ENCODE peak calls at places on chromosome 15, in four cellular contexts. V is H1, C is HepG2, U is GM12878. P is an unnamed sample.

GRCh38 chr15:93466380-93466779 is 377.4 kb upstream of the RGMA start:
- DNase-seq in V (no peak), C (no peak), U (no peak), P (no peak)

GRCh38 chr15:41607033-41607432 is 48.0 kb downstream of the TYRO3 start:
- DNase-seq in V (no peak), C (no peak), U (no peak), P (no peak)

GRCh38 chr15:37885651-37886050 is 48.8 kb upstream of the TMCO5A start:
- DNase-seq in V (no peak), C (no peak), U (no peak), P (no peak)

GRCh38 chr15:42736178-42736792 is 643 bp downstream of the CDAN1 start:
- DNase-seq in V (no peak), C (no peak), U (no peak), P (peak; percentile 64)

GRCh38 chr15:41603941-41604660 is 45.1 kb downstream of the TYRO3 start:
- DNase-seq in V (peak; percentile 82), C (peak; percentile 63), U (no peak), P (peak; percentile 63)

GRCh38 chr15:48887144-48887543 is 9.2 kb downstream of the EID1 start:
- DNase-seq in V (no peak), C (no peak), U (no peak), P (no peak)

GRCh38 chr15:62287066-62287857 is 122.2 kb upstream of the C2CD4B start:
- DNase-seq in V (no peak), C (no peak), U (no peak), P (no peak)

GRCh38 chr15:42155546-42156265 is 730 bp downstream of the PLA2G4F start:
- DNase-seq in V (no peak), C (no peak), U (no peak), P (peak; percentile 55)

GRCh38 chr15:45402955-45403892 is 24.9 kb upstream of the GATM start:
- DNase-seq in V (peak; percentile 56), C (no peak), U (no peak), P (peak; percentile 59)

GRCh38 chr15:63610209-63610841 is 13.1 kb downstream of the FBXL22 start:
- DNase-seq in V (peak; percentile 70), C (peak; percentile 77), U (peak; percentile 61), P (peak; percentile 84)

GRCh38 chr15:96344706-96345559 is 14.4 kb downstream of the NR2F2 start:
- DNase-seq in V (peak; percentile 62), C (no peak), U (no peak), P (no peak)

GRCh38 chr15:71634820-71635219 is 175.5 kb upstream of the NR2E3 start:
- DNase-seq in V (no peak), C (no peak), U (no peak), P (no peak)

GRCh38 chr15:100308222-100309007 is 33.4 kb downstream of the ADAMTS17 start:
- DNase-seq in V (no peak), C (no peak), U (no peak), P (no peak)

GRCh38 chr15:42156266-42156922 is at the start of gene PLA2G4F:
- DNase-seq in V (no peak), C (no peak), U (no peak), P (no peak)

GRCh38 chr15:91694131-91694828 is 159.2 kb upstream of the SLCO3A1 start:
- DNase-seq in V (no peak), C (no peak), U (no peak), P (no peak)

GRCh38 chr15:33730815-33731214 is 237.5 kb upstream of the CHRM5 start:
- DNase-seq in V (no peak), C (no peak), U (no peak), P (no peak)

GRCh38 chr15:31476866-31477265 is 150.2 kb downstream of the KLF13 start:
- DNase-seq in V (no peak), C (no peak), U (no peak), P (no peak)

GRCh38 chr15:92167413-92167950 is 226.2 kb upstream of the ST8SIA2 start:
- DNase-seq in V (no peak), C (peak; percentile 47), U (no peak), P (no peak)

GRCh38 chr15:81018197-81018596 is 17.5 kb downstream of the TLNRD1 start:
- DNase-seq in V (no peak), C (no peak), U (no peak), P (no peak)

GRCh38 chr15:64883997-64884511 is 27.6 kb upstream of the ANKDD1A start:
- DNase-seq in V (no peak), C (no peak), U (peak; percentile 79), P (no peak)

GRCh38 chr15:44159492-44159891 is 35.6 kb downstream of the FRMD5 start:
- DNase-seq in V (no peak), C (no peak), U (no peak), P (no peak)

DNA sequence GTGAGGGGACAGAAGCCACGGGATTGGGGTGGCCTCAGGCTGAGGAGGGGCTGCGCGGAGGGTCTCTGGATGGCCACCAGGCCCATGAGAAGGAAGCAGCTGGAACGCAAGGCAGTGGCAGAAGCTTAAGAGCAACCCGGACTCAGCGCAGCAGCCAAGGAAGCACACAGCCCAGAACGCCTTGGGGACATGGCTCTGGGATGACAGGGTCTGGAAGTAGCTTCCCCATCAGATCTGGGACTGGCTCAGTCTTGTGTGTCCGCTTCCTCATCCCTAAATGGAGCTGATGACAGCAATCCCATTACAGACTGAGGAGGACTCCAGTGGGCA is 30.5 kb downstream of the KLHL25 start:
- DNase-seq in V (no peak), C (no peak), U (no peak), P (no peak)
- H4K20me1 ChIP-seq in V (peaks cover 21% of the 10 kb centered on the region), C (no peaks in the 10 kb centered on the region), U (no peaks in the 10 kb centered on the region), P (no peaks in the 10 kb centered on the region)

GRCh38 chr15:60125334-60125733 is 121.2 kb downstream of the FOXB1 start:
- DNase-seq in V (no peak), C (no peak), U (no peak), P (no peak)
- TF ChIP-seq CBX5 in V (no peak), C (no peak), U (no peak), P (no peak)

GRCh38 chr15:53536479-53537120 is 222.9 kb downstream of the WDR72 start:
- DNase-seq in V (no peak), C (peak; percentile 4), U (no peak), P (no peak)

GRCh38 chr15:53534105-53534839 is 225.2 kb downstream of the WDR72 start:
- DNase-seq in V (no peak), C (no peak), U (no peak), P (no peak)

GRCh38 chr15:53535886-53536285 is 223.6 kb downstream of the WDR72 start:
- DNase-seq in V (no peak), C (no peak), U (no peak), P (no peak)

GRCh38 chr15:53539878-53540277 is 219.6 kb downstream of the WDR72 start:
- DNase-seq in V (no peak), C (no peak), U (no peak), P (no peak)
- H4K20me1 ChIP-seq in V (no peaks in the 10 kb centered on the region), C (no peaks in the 10 kb centered on the region), U (no peaks in the 10 kb centered on the region), P (no peaks in the 10 kb centered on the region)

GRCh38 chr15:74193305-74193718 is 9.3 kb downstream of the STRA6 start:
- DNase-seq in V (no peak), C (no peak), U (peak; percentile 37), P (no peak)
- TF ChIP-seq CBX5 in V (no peak), C (no peak), U (no peak), P (no peak)

DNA sequence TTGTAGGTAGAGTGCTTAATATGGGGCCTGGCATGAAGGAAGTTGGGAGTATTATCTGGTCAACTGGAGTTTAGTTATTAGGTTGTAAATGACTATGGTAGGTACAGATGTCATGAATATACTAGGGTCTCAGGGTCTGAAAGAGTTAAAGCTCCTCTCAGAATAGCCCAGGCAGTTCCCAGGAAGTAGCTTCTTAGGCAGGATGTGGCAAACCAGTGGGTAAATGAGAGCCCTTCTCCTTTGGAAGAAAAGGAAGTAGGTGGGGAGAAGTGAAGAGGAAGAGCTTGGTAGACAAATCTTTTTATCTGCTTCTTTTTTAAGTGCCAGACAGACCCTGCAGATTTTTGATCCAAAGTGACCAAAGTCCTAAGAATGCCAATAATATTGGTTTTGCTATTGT is 24.5 kb downstream of the MAP2K1 start:
- DNase-seq in V (no peak), C (no peak), U (no peak), P (no peak)
- H4K20me1 ChIP-seq in V (peaks cover 6% of the 10 kb centered on the region), C (peaks cover 30% of the 10 kb centered on the region), U (peaks cover 4% of the 10 kb centered on the region), P (peaks cover 34% of the 10 kb centered on the region)

DNA sequence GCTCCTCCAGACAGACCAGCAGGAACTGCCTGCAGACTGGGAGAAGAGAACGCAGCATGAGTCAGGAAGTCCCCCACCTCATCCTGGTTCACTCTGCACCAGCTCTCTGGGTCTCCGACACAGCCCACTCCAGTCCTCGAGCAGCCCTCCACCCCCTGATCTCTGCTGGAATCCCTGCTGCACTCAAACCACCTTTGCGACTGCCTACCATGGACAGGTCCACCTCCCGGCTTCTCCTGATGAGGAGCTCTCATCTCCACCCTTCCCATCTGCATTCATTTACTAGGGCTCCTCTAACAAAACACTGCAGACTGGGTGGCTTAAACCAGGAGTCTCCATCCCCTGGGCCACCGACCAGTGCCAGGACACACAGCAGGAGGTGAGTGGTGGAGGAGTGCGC is 202.2 kb upstream of the IGF1R start:
- DNase-seq in V (no peak), C (no peak), U (no peak), P (no peak)
- TF ChIP-seq CBX5 in V (no peak), C (no peak), U (no peak), P (no peak)

GRCh38 chr15:77067691-77068367 is 3.1 kb downstream of the TSPAN3 start:
- DNase-seq in V (no peak), C (no peak), U (no peak), P (no peak)

GRCh38 chr15:77068633-77069032 is 2.3 kb downstream of the TSPAN3 start:
- DNase-seq in V (no peak), C (no peak), U (no peak), P (no peak)

GRCh38 chr15:77070500-77071337 is at the start of gene TSPAN3:
- DNase-seq in V (peak; percentile 94), C (peak; percentile 83), U (peak; percentile 54), P (peak; percentile 95)

GRCh38 chr15:77070180-77070499 is 769 bp downstream of the TSPAN3 start:
- DNase-seq in V (no peak), C (no peak), U (no peak), P (no peak)

GRCh38 chr15:77069521-77070121 is 1.3 kb downstream of the TSPAN3 start:
- DNase-seq in V (no peak), C (no peak), U (no peak), P (no peak)
- H4K20me1 ChIP-seq in V (peaks cover 8% of the 10 kb centered on the region), C (peaks cover 11% of the 10 kb centered on the region), U (no peaks in the 10 kb centered on the region), P (peaks cover 9% of the 10 kb centered on the region)

P was measured in K562.